ENCODE peak calls at places on chromosome 3, in four cellular contexts. One of them, this sample, is unnamed.

GRCh38 chr3:180987344-180987743 is 2.2 kb downstream of the DNAJC19 start:
- DNase-seq in GM12878: no peak
- DNase-seq in HepG2: no peak
- DNase-seq in K562: no peak
- DNase-seq in this sample: no peak

GRCh38 chr3:19331931-19332330 is 183.6 kb downstream of the KCNH8 start:
- DNase-seq in GM12878: no peak
- DNase-seq in HepG2: no peak
- DNase-seq in K562: no peak
- DNase-seq in this sample: no peak

GRCh38 chr3:69560818-69561217 is 174.9 kb upstream of the FRMD4B start:
- DNase-seq in GM12878: no peak
- DNase-seq in HepG2: no peak
- DNase-seq in K562: no peak
- DNase-seq in this sample: no peak

GRCh38 chr3:11532865-11533490 is 110.7 kb downstream of the VGLL4 start:
- DNase-seq in GM12878: no peak
- DNase-seq in HepG2: no peak
- DNase-seq in K562: no peak
- DNase-seq in this sample: no peak

GRCh38 chr3:71231680-71232079 is 351.8 kb downstream of the FOXP1 start:
- DNase-seq in GM12878: no peak
- DNase-seq in HepG2: no peak
- DNase-seq in K562: no peak
- DNase-seq in this sample: no peak

GRCh38 chr3:52436500-52437106 is 8.3 kb downstream of the SEMA3G start:
- DNase-seq in GM12878: no peak
- DNase-seq in HepG2: no peak
- DNase-seq in K562: no peak
- DNase-seq in this sample: no peak

GRCh38 chr3:188834349-188834748 is 337.4 kb upstream of the TPRG1 start:
- DNase-seq in GM12878: no peak
- DNase-seq in HepG2: no peak
- DNase-seq in K562: no peak
- DNase-seq in this sample: peak

GRCh38 chr3:98655666-98656065 is 62.3 kb upstream of the CPOX start:
- DNase-seq in GM12878: no peak
- DNase-seq in HepG2: no peak
- DNase-seq in K562: no peak
- DNase-seq in this sample: no peak

GRCh38 chr3:72597756-72598195 is 250.5 kb downstream of the SHQ1 start:
- DNase-seq in GM12878: no peak
- DNase-seq in HepG2: no peak
- DNase-seq in K562: peak
- DNase-seq in this sample: peak

GRCh38 chr3:195835791-195836190 is 24.1 kb upstream of the MUC4 start:
- DNase-seq in GM12878: no peak
- DNase-seq in HepG2: no peak
- DNase-seq in K562: no peak
- DNase-seq in this sample: no peak

GRCh38 chr3:58151637-58152036 is 59.1 kb downstream of the DNASE1L3 start:
- DNase-seq in GM12878: no peak
- DNase-seq in HepG2: no peak
- DNase-seq in K562: no peak
- DNase-seq in this sample: no peak

GRCh38 chr3:14318638-14319037 is 83.8 kb upstream of the SLC6A6 start:
- DNase-seq in GM12878: no peak
- DNase-seq in HepG2: no peak
- DNase-seq in K562: no peak
- DNase-seq in this sample: no peak

GRCh38 chr3:112365035-112365434 is 32.1 kb downstream of the CD200 start:
- DNase-seq in GM12878: no peak
- DNase-seq in HepG2: no peak
- DNase-seq in K562: no peak
- DNase-seq in this sample: no peak

GRCh38 chr3:101780661-101781060 is 1.6 kb downstream of the NXPE3 start:
- DNase-seq in GM12878: no peak
- DNase-seq in HepG2: peak
- DNase-seq in K562: peak
- DNase-seq in this sample: peak

GRCh38 chr3:111301238-111301798 is 229.7 kb downstream of the NECTIN3 start:
- DNase-seq in GM12878: no peak
- DNase-seq in HepG2: no peak
- DNase-seq in K562: no peak
- DNase-seq in this sample: no peak

GRCh38 chr3:55765398-55765797 is 278.3 kb upstream of the WNT5A start:
- DNase-seq in GM12878: no peak
- DNase-seq in HepG2: no peak
- DNase-seq in K562: no peak
- DNase-seq in this sample: no peak

GRCh38 chr3:55770077-55770476 is 283.0 kb upstream of the WNT5A start:
- DNase-seq in GM12878: no peak
- DNase-seq in HepG2: no peak
- DNase-seq in K562: no peak
- DNase-seq in this sample: peak

GRCh38 chr3:55771503-55771902 is 284.4 kb upstream of the WNT5A start:
- DNase-seq in GM12878: no peak
- DNase-seq in HepG2: no peak
- DNase-seq in K562: no peak
- DNase-seq in this sample: no peak

GRCh38 chr3:55766753-55767152 is 279.6 kb upstream of the WNT5A start:
- DNase-seq in GM12878: no peak
- DNase-seq in HepG2: no peak
- DNase-seq in K562: no peak
- DNase-seq in this sample: no peak

DNA sequence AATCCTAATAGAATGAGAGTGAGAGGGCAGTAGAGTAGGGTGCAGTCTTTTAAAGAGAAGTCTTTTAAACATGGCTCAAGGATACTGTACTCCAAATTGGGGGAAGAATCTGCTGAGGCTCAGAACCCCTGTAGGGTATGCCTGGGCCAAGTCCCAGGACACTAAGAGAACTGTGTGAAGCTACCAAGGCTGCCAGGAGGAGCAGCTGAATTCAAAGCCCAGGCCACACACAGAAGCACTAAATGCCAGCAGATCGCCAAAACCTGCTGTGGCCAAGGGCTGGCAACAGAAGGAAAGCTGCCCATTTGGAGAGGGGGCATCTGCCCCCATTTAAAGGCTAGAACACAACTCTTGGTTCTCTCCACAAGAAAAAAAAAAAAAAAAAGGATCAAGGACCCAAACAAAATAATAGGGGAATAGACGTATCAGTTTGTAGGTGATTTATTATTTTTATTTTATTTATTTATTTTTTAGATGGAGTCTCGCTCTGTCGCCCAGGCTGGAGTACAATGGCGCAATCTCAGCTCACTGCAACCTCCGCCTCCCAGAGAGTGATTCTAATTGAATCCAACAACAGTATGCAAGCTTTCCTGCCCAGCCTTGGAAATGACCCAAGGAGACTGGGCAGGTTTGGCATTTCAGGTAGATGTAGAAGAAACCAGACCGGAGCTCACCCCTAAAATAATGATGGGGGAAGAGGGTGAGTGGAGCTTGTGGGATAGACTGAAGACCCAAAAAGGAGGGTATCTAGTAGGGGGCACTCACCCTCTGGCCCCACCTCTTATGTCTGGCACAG is 279.0 kb upstream of the WNT5A start:
- DNase-seq in GM12878: no peak
- DNase-seq in HepG2: no peak
- DNase-seq in K562: no peak
- DNase-seq in this sample: no peak
- TF ChIP-seq REST in GM12878: no peak
- TF ChIP-seq REST in HepG2: no peak
- TF ChIP-seq REST in K562: no peak
- TF ChIP-seq REST in this sample: no peak

GRCh38 chr3:105979961-105980360 is 111.1 kb upstream of the CBLB start:
- DNase-seq in GM12878: no peak
- DNase-seq in HepG2: no peak
- DNase-seq in K562: no peak
- DNase-seq in this sample: no peak
- TF ChIP-seq POLR2AphosphoS5 in GM12878: no peak
- TF ChIP-seq POLR2AphosphoS5 in HepG2: no peak
- TF ChIP-seq POLR2AphosphoS5 in K562: no peak
- TF ChIP-seq POLR2AphosphoS5 in this sample: no peak

GRCh38 chr3:16462679-16463078 is 50.8 kb downstream of the RFTN1 start:
- DNase-seq in GM12878: no peak
- DNase-seq in HepG2: no peak
- DNase-seq in K562: no peak
- DNase-seq in this sample: no peak

GRCh38 chr3:16463119-16463518 is 50.4 kb downstream of the RFTN1 start:
- DNase-seq in GM12878: no peak
- DNase-seq in HepG2: no peak
- DNase-seq in K562: no peak
- DNase-seq in this sample: no peak

GRCh38 chr3:16460273-16460672 is 53.2 kb downstream of the RFTN1 start:
- DNase-seq in GM12878: no peak
- DNase-seq in HepG2: no peak
- DNase-seq in K562: no peak
- DNase-seq in this sample: no peak

GRCh38 chr3:16461463-16462245 is 51.8 kb downstream of the RFTN1 start:
- DNase-seq in GM12878: no peak
- DNase-seq in HepG2: no peak
- DNase-seq in K562: no peak
- DNase-seq in this sample: no peak

DNA sequence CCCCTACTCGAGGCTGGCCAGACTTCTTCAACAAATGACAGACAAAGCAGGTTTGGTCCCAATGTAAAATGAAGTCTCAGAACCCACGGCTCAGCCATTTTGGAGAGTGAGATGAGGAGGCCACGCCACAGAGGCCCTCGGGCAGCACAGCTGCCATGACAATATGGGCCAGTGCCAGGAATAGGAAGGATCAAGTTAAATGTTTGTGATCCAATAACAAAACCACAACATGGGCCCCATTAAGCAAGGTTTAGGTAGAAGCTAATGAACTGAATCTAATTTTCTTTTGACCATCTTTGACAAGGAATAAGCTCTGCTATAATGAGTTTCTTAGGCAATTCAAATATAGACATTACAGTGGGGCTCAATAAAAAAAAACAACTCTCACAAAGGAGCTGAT is 52.6 kb downstream of the RFTN1 start:
- DNase-seq in GM12878: no peak
- DNase-seq in HepG2: no peak
- DNase-seq in K562: no peak
- DNase-seq in this sample: no peak
- TF ChIP-seq JUNB in GM12878: no peak
- TF ChIP-seq JUNB in HepG2: no peak
- TF ChIP-seq JUNB in K562: no peak
- TF ChIP-seq JUNB in this sample: no peak

DNA sequence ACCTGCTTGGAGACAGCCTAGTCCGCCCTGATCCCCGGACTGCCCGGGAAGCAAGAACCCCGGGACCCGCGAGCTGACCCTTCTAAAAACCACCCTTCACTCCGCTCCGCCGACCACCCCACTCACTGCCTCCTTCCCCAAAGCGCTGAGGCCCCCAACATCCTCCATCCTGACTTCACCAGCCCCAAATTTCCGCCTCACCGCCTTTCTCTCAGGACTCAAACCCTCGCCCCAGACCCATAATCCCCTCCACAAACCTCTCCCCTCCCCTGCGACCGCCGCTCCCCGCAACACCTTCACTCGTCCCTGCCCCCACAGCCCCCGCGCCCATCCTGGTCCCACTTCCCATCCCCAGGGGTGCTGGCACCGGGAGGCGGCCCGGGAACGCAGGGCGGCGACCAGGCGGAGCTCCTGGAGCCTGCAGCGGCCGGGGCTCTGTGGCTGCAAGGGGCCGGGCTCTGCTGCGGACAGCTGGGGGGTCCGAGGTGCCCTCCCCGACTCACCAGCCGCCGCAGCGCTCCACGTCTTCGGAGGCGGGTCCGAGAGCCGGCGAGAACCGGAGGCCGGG is 321 bp downstream of the ANO10 start:
- DNase-seq in GM12878: no peak
- DNase-seq in HepG2: no peak
- DNase-seq in K562: no peak
- DNase-seq in this sample: no peak
- TF ChIP-seq REST in GM12878: no peak
- TF ChIP-seq REST in HepG2: no peak
- TF ChIP-seq REST in K562: no peak
- TF ChIP-seq REST in this sample: no peak

DNA sequence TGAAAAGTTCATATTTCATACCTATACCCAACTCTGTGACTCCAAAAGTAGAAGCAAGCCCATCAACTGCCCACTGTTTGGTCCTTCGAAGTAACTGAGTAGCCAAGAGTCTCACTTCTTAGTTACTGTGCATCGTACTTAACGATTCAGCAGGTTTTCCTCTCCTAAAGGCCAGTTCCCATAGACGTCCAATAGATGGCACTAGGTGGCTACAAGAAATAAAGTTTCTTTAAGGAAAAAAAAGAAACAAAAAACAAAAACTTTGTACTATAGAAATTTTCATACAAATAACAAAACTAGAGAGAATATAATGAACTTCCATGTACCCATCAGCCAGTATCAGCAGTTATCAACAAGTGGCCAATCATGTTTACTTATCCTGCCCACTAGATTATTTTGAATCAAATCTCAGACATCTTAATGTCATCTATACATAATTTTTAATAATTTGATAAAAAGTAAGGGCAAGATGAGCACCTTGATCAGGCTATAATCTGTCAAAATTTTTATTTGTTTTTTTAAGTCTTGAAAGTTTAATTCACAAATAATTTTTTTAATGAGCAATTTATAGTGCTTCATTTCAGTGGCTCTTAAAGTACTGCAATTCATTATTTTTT is 63.8 kb upstream of the ACP3 start:
- DNase-seq in GM12878: no peak
- DNase-seq in HepG2: peak
- DNase-seq in K562: no peak
- DNase-seq in this sample: peak
- TF ChIP-seq POLR2AphosphoS5 in GM12878: no peak
- TF ChIP-seq POLR2AphosphoS5 in HepG2: no peak
- TF ChIP-seq POLR2AphosphoS5 in K562: no peak
- TF ChIP-seq POLR2AphosphoS5 in this sample: no peak

GRCh38 chr3:43606274-43606673 is 15.5 kb downstream of the ANO10 start:
- DNase-seq in GM12878: no peak
- DNase-seq in HepG2: no peak
- DNase-seq in K562: no peak
- DNase-seq in this sample: no peak
- TF ChIP-seq JUNB in GM12878: no peak
- TF ChIP-seq JUNB in HepG2: no peak
- TF ChIP-seq JUNB in K562: no peak
- TF ChIP-seq JUNB in this sample: no peak

DNA sequence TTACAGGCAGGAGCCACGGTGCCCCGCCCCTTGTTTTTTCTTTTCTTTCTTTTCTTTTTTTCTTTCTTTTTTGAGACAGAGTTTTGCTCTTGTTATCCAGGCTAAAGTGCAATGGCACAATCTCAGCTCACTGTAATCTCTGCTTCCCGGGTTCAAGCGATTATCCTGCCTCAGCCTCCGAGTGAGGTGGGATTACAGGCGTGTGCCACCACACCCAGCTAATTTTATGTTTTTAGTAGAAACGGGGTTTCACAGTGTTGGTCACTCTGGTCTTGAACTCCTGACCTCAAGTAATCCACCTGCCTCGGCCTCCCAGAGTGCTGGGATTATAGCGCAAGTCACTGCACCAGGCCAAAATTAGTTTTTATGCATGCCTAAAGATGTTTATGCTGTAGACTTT is 2.5 kb downstream of the RPL35A start:
- DNase-seq in GM12878: no peak
- DNase-seq in HepG2: no peak
- DNase-seq in K562: no peak
- DNase-seq in this sample: no peak
- TF ChIP-seq REST in GM12878: no peak
- TF ChIP-seq REST in HepG2: no peak
- TF ChIP-seq REST in K562: no peak
- TF ChIP-seq REST in this sample: no peak